ENCODE peak calls at places on chromosome 5, in five cellular contexts. O is CD4-positive, alpha-beta T cell; R is PC-3; Z is mucosa of gallbladder; G is head of caudate nucleus. X is an unnamed sample.

GRCh38 chr5:152990217-152990616 is 500.3 kb upstream of the GRIA1 start:
- DNase-seq in O (no peak), R (no peak), Z (no peak), G (no peak), X (no peak)

GRCh38 chr5:55320571-55320970 is 12.8 kb downstream of the MTREX start:
- DNase-seq in O (no peak), R (no peak), Z (no peak), G (no peak), X (no peak)

GRCh38 chr5:111530298-111530740 is 18.0 kb upstream of the STARD4 start:
- DNase-seq in O (peak), R (peak), Z (peak), G (peak), X (peak)

GRCh38 chr5:133707629-133708028 is 95.3 kb upstream of the FSTL4 start:
- DNase-seq in O (no peak), R (no peak), Z (no peak), G (no peak), X (no peak)

GRCh38 chr5:116359575-116359974 is 215.0 kb downstream of the SEMA6A start:
- DNase-seq in O (no peak), R (no peak), Z (no peak), G (no peak), X (no peak)

GRCh38 chr5:78598973-78599372 is 49.6 kb downstream of the LHFPL2 start:
- DNase-seq in O (no peak), R (no peak), Z (no peak), G (no peak), X (no peak)

GRCh38 chr5:77629553-77630245 is 8.8 kb downstream of the OTP start:
- DNase-seq in O (no peak), R (no peak), Z (no peak), G (no peak), X (no peak)

GRCh38 chr5:62208218-62208852 is 97.7 kb upstream of the KIF2A start:
- DNase-seq in O (no peak), R (no peak), Z (no peak), G (no peak), X (no peak)

GRCh38 chr5:72566746-72567145 is 59.5 kb upstream of the ZNF366 start:
- DNase-seq in O (no peak), R (no peak), Z (no peak), G (no peak), X (no peak)

GRCh38 chr5:139004374-139005307 is 129.5 kb upstream of the LRRTM2 start:
- DNase-seq in O (no peak), R (peak), Z (no peak), G (no peak), X (no peak)

GRCh38 chr5:176436641-176437040 is 11.5 kb upstream of the FAF2 start:
- DNase-seq in O (no peak), R (peak), Z (no peak), G (no peak), X (no peak)

GRCh38 chr5:104800440-104801048 is 1238.0 kb upstream of the NUDT12 start:
- DNase-seq in O (no peak), R (peak), Z (no peak), G (no peak), X (no peak)

GRCh38 chr5:73826761-73827450 is 200.9 kb downstream of the ARHGEF28 start:
- DNase-seq in O (no peak), R (no peak), Z (no peak), G (no peak), X (no peak)

GRCh38 chr5:125199968-125200841 is 453.8 kb upstream of the ZNF608 start:
- DNase-seq in O (no peak), R (no peak), Z (no peak), G (peak), X (peak)

GRCh38 chr5:140481758-140482157 is 65.7 kb upstream of the EIF4EBP3 start:
- DNase-seq in O (no peak), R (peak), Z (no peak), G (no peak), X (no peak)

GRCh38 chr5:127410906-127411780 is 106.3 kb upstream of the PRRC1 start:
- DNase-seq in O (no peak), R (no peak), Z (no peak), G (no peak), X (no peak)

GRCh38 chr5:157761690-157762611 is 18.4 kb downstream of the LSM11 start:
- DNase-seq in O (no peak), R (peak), Z (peak), G (no peak), X (no peak)